ENCODE peak calls at places on chromosomes 4 and X, in eight cellular contexts. X is psoas muscle; V is GM12878; L is astrocyte of the spinal cord; M is upper lobe of right lung; I is fibroblast of mammary gland; W is nephron progenitor cell; O is CD8-positive, alpha-beta T cell. N is an unnamed sample.

GRCh38 chr4:159248383-159249178 is 145.7 kb downstream of the RAPGEF2 start:
- DNase-seq in X (no peak), V (no peak), L (peak), M (no peak), I (peak), W (no peak), O (no peak), N (no peak)

GRCh38 chr4:39621582-39621981 is 17.1 kb downstream of the SMIM14 start:
- DNase-seq in X (peak), V (no peak), L (peak), M (no peak), I (peak), W (no peak), O (no peak), N (no peak)

GRCh38 chrX:3345281-3346081 is 971 bp downstream of the MXRA5 start:
- DNase-seq in X (peak), V (no peak), L (peak), M (peak), I (peak), W (peak), O (no peak), N (no peak)

GRCh38 chr4:84582988-84583870 is at the start of gene CDS1:
- DNase-seq in X (peak), V (no peak), L (no peak), M (peak), I (no peak), W (peak), O (no peak), N (peak)

GRCh38 chr4:140252742-140253555 is 99.0 kb upstream of the MAML3 start:
- DNase-seq in X (peak), V (no peak), L (peak), M (peak), I (peak), W (peak), O (peak), N (peak)

GRCh38 chr4:124111922-124112321 is 600.6 kb downstream of the ANKRD50 start:
- DNase-seq in X (no peak), V (no peak), L (peak), M (no peak), I (peak), W (peak), O (no peak), N (no peak)

GRCh38 chrX:13469963-13470679 is 99.3 kb upstream of the EGFL6 start:
- DNase-seq in X (no peak), V (no peak), L (no peak), M (no peak), I (peak), W (no peak), O (no peak), N (no peak)

GRCh38 chr4:37757121-37757520 is 69.4 kb upstream of the PGM2 start:
- DNase-seq in X (no peak), V (no peak), L (no peak), M (no peak), I (no peak), W (no peak), O (no peak), N (no peak)

GRCh38 chr4:81214518-81215218 is 354 bp downstream of the PRKG2 start:
- DNase-seq in X (no peak), V (no peak), L (peak), M (peak), I (peak), W (peak), O (no peak), N (peak)

GRCh38 chr4:181827246-181827645 is 416.0 kb upstream of the TENM3 start:
- DNase-seq in X (no peak), V (no peak), L (no peak), M (no peak), I (no peak), W (no peak), O (no peak), N (no peak)

GRCh38 chrX:45524296-45524695 is 323.6 kb upstream of the DIPK2B start:
- DNase-seq in X (no peak), V (no peak), L (peak), M (no peak), I (peak), W (no peak), O (no peak), N (no peak)

GRCh38 chr4:22515888-22516541 is at the start of gene ADGRA3:
- DNase-seq in X (peak), V (no peak), L (peak), M (peak), I (peak), W (peak), O (peak), N (peak)

GRCh38 chr4:7210818-7211217 is 18.5 kb downstream of the SORCS2 start:
- DNase-seq in X (no peak), V (no peak), L (peak), M (no peak), I (peak), W (no peak), O (no peak), N (no peak)

GRCh38 chrX:79259073-79259689 is 108.0 kb downstream of the ITM2A start:
- DNase-seq in X (no peak), V (peak), L (no peak), M (no peak), I (peak), W (no peak), O (peak), N (peak)

GRCh38 chr4:142079951-142080350 is 443.6 kb downstream of the IL15 start:
- DNase-seq in X (no peak), V (no peak), L (no peak), M (no peak), I (no peak), W (no peak), O (no peak), N (no peak)

GRCh38 chr4:38141808-38142500 is 181.8 kb downstream of the PTTG2 start:
- DNase-seq in X (no peak), V (no peak), L (peak), M (no peak), I (peak), W (no peak), O (no peak), N (no peak)

GRCh38 chrX:96929036-96929435 is 45.3 kb downstream of the RPA4 start:
- DNase-seq in X (no peak), V (no peak), L (no peak), M (no peak), I (no peak), W (no peak), O (no peak), N (no peak)

GRCh38 chrX:12563121-12563520 is 228.1 kb upstream of the PRPS2 start:
- DNase-seq in X (no peak), V (no peak), L (no peak), M (no peak), I (peak), W (no peak), O (no peak), N (no peak)

GRCh38 chr4:142940614-142941013 is 94.5 kb upstream of the INPP4B start:
- DNase-seq in X (no peak), V (no peak), L (no peak), M (no peak), I (no peak), W (no peak), O (no peak), N (no peak)

GRCh38 chrX:10722804-10723364 is 102.5 kb upstream of the MID1 start:
- DNase-seq in X (no peak), V (no peak), L (peak), M (no peak), I (peak), W (peak), O (no peak), N (no peak)

GRCh38 chrX:18047440-18047940 is 173.2 kb downstream of the BEND2 start:
- DNase-seq in X (no peak), V (no peak), L (no peak), M (no peak), I (no peak), W (no peak), O (no peak), N (no peak)

GRCh38 chrX:42837747-42838146 is 59.8 kb upstream of the PPP1R2C start:
- DNase-seq in X (no peak), V (no peak), L (no peak), M (no peak), I (no peak), W (no peak), O (no peak), N (no peak)

GRCh38 chr4:94472056-94472826 is 20.5 kb downstream of the PDLIM5 start:
- DNase-seq in X (no peak), V (no peak), L (peak), M (no peak), I (peak), W (no peak), O (no peak), N (no peak)

GRCh38 chr4:7419961-7420660 is 14.6 kb downstream of the PSAPL1 start:
- DNase-seq in X (peak), V (no peak), L (no peak), M (no peak), I (no peak), W (no peak), O (no peak), N (no peak)

GRCh38 chr4:80425701-80426100 is 90.2 kb downstream of the CFAP299 start:
- DNase-seq in X (no peak), V (no peak), L (no peak), M (no peak), I (no peak), W (no peak), O (no peak), N (no peak)

GRCh38 chr4:7034262-7035081 is 8.7 kb upstream of the TADA2B start:
- DNase-seq in X (peak), V (no peak), L (peak), M (peak), I (no peak), W (no peak), O (no peak), N (no peak)

GRCh38 chr4:62517721-62518120 is 1317.6 kb downstream of the ADGRL3 start:
- DNase-seq in X (no peak), V (no peak), L (peak), M (no peak), I (no peak), W (no peak), O (no peak), N (no peak)

GRCh38 chr4:40357738-40358137 is 22.6 kb downstream of the CHRNA9 start:
- DNase-seq in X (no peak), V (no peak), L (no peak), M (no peak), I (no peak), W (no peak), O (no peak), N (no peak)

GRCh38 chrX:103628386-103629290 is at the start of gene TCEAL1:
- DNase-seq in X (peak), V (no peak), L (peak), M (peak), I (peak), W (peak), O (peak), N (peak)

GRCh38 chrX:30570505-30570904 is 7.1 kb downstream of the TASL start:
- DNase-seq in X (no peak), V (no peak), L (peak), M (no peak), I (peak), W (no peak), O (no peak), N (no peak)

GRCh38 chr4:176883681-176884418 is 91.1 kb upstream of the VEGFC start:
- DNase-seq in X (no peak), V (no peak), L (peak), M (no peak), I (peak), W (no peak), O (no peak), N (no peak)

GRCh38 chrX:120309873-120310730 is 1.2 kb downstream of the TMEM255A start:
- DNase-seq in X (no peak), V (no peak), L (no peak), M (no peak), I (no peak), W (peak), O (no peak), N (no peak)

GRCh38 chr4:61520688-61521160 is 320.6 kb downstream of the ADGRL3 start:
- DNase-seq in X (no peak), V (no peak), L (peak), M (no peak), I (peak), W (no peak), O (no peak), N (no peak)

GRCh38 chrX:105211051-105211575 is 9.4 kb downstream of the TEX13A start:
- DNase-seq in X (no peak), V (no peak), L (no peak), M (no peak), I (peak), W (no peak), O (no peak), N (no peak)

GRCh38 chr4:7170012-7170411 is 22.3 kb upstream of the SORCS2 start:
- DNase-seq in X (no peak), V (no peak), L (no peak), M (peak), I (no peak), W (no peak), O (no peak), N (no peak)

DNA sequence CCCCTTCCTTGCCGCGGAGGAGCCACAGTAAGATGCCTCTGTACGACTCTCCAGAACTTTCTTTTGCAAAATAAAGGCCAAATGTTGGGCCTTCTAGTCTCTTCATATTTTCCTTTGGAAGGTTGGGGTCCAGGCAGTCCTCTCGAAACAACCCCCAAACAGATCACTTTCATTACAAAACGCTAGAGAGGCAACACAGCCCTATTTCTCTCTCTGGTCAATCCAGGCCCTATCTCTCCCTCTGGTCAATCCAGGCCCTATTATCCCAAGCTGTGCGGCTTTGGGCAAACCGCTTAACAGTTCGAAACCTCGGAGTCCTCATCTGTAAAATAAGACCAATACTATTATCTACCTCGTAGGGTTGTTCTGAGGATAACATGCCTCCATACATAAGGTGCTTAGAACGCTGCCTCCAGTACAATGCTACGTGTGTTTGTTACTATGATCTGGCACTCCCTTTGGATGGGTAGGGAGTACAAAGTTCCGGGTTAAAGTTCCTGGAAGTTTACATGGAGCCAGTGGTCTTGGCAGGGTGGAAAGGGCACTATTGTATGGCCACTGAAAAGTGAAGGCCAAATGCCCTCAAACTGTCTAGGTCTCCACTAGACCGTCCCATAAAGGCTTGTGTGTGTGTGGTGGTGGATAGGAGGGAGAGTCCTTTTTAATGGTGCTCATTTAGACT is 75.4 kb upstream of the BCOR start:
- DNase-seq in X (no peak), V (no peak), L (no peak), M (no peak), I (no peak), W (no peak), O (no peak), N (no peak)
- TF ChIP-seq CTCF in X (no peak), V (no peak), L (no peak), M (no peak), I (no peak), W (no peak), O (no peak), N (no peak)

GRCh38 chr4:175509320-175509719 is 302.7 kb downstream of the GPM6A start:
- DNase-seq in X (no peak), V (no peak), L (no peak), M (no peak), I (peak), W (no peak), O (no peak), N (no peak)
- TF ChIP-seq CTCF in X (no peak), V (peak), L (peak), M (no peak), I (peak), W (peak), O (no peak), N (peak)

DNA sequence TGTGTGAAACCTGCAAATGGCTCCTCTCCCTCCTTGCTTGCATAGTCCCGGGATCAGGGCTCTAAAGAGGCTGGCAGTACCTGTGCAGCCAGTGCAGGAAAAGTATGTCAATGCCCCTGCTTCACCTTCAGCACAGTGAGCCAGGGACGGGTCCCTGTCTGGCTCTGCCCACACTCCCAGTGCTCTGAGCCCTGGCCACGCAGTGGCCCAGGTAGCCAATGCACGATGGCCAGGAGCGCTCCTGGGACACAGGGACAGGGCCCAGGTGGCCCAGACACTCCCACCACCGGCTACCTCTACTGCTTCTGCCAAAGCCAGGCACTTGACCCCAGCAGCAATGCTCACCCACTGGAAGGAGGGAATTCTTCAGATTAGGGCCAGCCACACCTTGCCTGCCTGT is 68.0 kb upstream of the MAGEA10 start:
- DNase-seq in X (no peak), V (no peak), L (no peak), M (no peak), I (no peak), W (no peak), O (no peak), N (no peak)
- TF ChIP-seq CTCF in X (no peak), V (no peak), L (no peak), M (no peak), I (no peak), W (no peak), O (no peak), N (no peak)

GRCh38 chrX:56368962-56369361 is 136.8 kb downstream of the KLF8 start:
- DNase-seq in X (no peak), V (no peak), L (no peak), M (no peak), I (no peak), W (no peak), O (no peak), N (no peak)

DNA sequence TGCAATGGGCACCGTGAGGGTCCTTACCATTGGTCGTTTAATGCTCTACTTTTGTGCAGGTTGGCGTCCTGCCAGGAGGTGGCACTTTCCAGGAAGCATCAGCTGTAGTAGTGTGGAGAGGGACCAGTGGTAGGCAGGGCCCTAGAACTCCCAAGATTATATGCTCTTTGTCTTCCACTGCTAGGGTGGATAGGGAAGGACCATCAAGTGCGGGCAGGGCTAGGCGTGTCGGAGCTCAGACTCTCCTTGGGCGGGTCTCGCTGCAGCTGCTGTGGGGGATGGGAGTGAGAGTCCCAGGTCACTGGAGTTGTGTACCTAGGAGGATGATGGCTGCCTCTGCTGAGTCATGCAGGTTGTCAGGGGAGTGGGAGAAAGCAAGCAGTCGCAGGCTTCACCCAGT is 134.7 kb downstream of the KLF8 start:
- DNase-seq in X (no peak), V (no peak), L (no peak), M (no peak), I (no peak), W (no peak), O (no peak), N (no peak)
- TF ChIP-seq CTCF in X (no peak), V (no peak), L (no peak), M (no peak), I (no peak), W (no peak), O (no peak), N (no peak)

GRCh38 chrX:129524250-129524850 is 1.1 kb upstream of the SMARCA1 start:
- DNase-seq in X (no peak), V (no peak), L (no peak), M (no peak), I (no peak), W (no peak), O (no peak), N (no peak)

GRCh38 chrX:129523076-129524055 is at the start of gene SMARCA1:
- DNase-seq in X (peak), V (no peak), L (peak), M (peak), I (peak), W (peak), O (no peak), N (no peak)

GRCh38 chrX:129525162-129525561 is 1.9 kb upstream of the SMARCA1 start:
- DNase-seq in X (no peak), V (no peak), L (no peak), M (no peak), I (peak), W (no peak), O (no peak), N (no peak)

GRCh38 chrX:129520151-129520550 is 3.1 kb downstream of the SMARCA1 start:
- DNase-seq in X (no peak), V (no peak), L (no peak), M (no peak), I (no peak), W (no peak), O (no peak), N (no peak)

DNA sequence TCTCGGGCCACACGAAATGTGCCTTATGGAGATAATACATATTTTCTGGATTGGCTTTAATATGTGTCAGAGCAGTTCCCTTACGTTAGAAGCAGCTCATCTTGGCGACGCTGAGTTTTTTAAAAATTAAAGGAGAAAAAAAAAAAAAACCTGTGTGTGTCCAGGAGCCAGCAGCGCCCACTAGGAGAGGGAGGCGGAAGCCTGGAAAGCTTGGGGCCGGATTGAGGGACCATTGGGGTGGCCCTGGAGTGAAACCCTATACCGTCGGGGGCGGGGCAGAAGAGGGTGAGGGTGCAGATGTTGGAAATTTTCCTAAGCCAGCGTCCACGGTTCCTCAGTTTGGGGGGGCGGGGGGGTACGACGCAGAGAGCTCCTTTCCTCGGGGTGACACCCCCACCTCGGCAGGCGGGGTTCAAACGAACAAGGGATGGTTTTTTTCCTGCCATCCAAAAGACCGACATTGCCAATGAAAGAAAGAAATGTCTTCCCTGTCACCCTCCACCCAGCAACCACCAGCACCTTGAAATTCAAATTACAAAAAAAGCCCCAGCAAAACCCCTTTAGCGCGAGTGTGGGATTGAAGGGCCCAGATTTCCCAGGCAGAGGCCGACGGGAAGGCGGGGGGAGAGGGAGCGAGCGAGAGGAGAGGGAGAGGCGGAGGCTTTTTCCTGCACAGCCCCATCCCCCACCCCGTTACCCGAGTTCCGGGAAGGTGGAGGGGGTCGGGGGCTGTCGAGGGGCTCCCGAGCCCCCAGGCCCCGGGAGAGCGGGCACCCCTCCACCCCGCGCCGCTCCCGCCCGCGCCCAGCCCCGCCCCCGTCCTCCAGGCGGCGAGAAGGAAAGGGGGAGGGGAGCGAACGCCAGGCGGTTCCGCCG is 868 bp downstream of the SMARCA1 start:
- DNase-seq in X (peak), V (no peak), L (peak), M (peak), I (peak), W (peak), O (no peak), N (no peak)
- TF ChIP-seq CTCF in X (no peak), V (no peak), L (peak), M (no peak), I (no peak), W (no peak), O (no peak), N (no peak)